ENCODE peak calls at places on chromosomes 7 and 10, in eight cellular contexts. H is CD4-positive, alpha-beta T cell; E is KG1; M is H9; W is BJ; K is stromal cell of bone marrow; A is fibroblast of lung; R is amygdala. U is an unnamed sample.

GRCh38 chr7:98066934-98067507 is 39.6 kb upstream of the LMTK2 start:
- DNase-seq in K (no peak), H (no peak), M (no peak), E (no peak), W (no peak), R (no peak), A (no peak), U (no peak)

GRCh38 chr10:74541375-74541774 is 285.0 kb upstream of the KAT6B start:
- DNase-seq in R (no peak), E (no peak), W (no peak), K (no peak), H (no peak), M (no peak), A (no peak), U (no peak)

GRCh38 chr7:158953912-158954311 is 97.6 kb downstream of the DYNC2I1 start:
- DNase-seq in A (no peak), K (no peak), M (no peak), R (no peak), W (no peak), E (no peak), H (no peak), U (no peak)

GRCh38 chr10:71278691-71279588 is 40.1 kb upstream of the SLC29A3 start:
- DNase-seq in R (peak), H (no peak), E (no peak), M (peak), W (no peak), K (no peak), A (no peak), U (no peak)

GRCh38 chr7:127383123-127383835 is 9.2 kb downstream of the ZNF800 start:
- DNase-seq in H (no peak), M (no peak), K (no peak), A (peak), W (no peak), E (no peak), R (no peak), U (no peak)

GRCh38 chr10:78804356-78805032 is 264.3 kb upstream of the ZMIZ1 start:
- DNase-seq in R (no peak), E (no peak), K (no peak), W (no peak), H (no peak), M (no peak), A (peak), U (no peak)

GRCh38 chr7:151152935-151153513 is 14.5 kb downstream of the GBX1 start:
- DNase-seq in E (no peak), M (no peak), K (no peak), W (no peak), A (no peak), H (no peak), R (no peak), U (no peak)

GRCh38 chr10:3978762-3979161 is 193.8 kb upstream of the KLF6 start:
- DNase-seq in H (no peak), E (no peak), W (no peak), A (no peak), M (no peak), R (no peak), K (no peak), U (no peak)

U was measured in non-pigmented ciliary epithelial cell.